ENCODE peak calls at places on chromosomes 11 and 22, in six cellular contexts. H is IMR-90, S is H9, R is mesendoderm, U is mesenchymal stem cell, V is H1. Z is an unnamed sample.

GRCh38 chr11:22787565-22788162 is 41.9 kb downstream of the SVIP start:
- DNase-seq in H (peak), S (no peak), R (peak), U (peak), V (no peak), Z (peak)

GRCh38 chr11:126082251-126083109 is 19.8 kb upstream of the CDON start:
- DNase-seq in H (no peak), S (peak), R (no peak), U (no peak), V (peak), Z (no peak)

GRCh38 chr22:32066820-32067219 is 23.8 kb downstream of the SLC5A1 start:
- DNase-seq in H (no peak), S (no peak), R (no peak), U (no peak), V (no peak), Z (no peak)

GRCh38 chr11:3637201-3637600 is 4.6 kb downstream of the ART5 start:
- DNase-seq in H (no peak), S (no peak), R (no peak), U (no peak), V (no peak), Z (no peak)

GRCh38 chr22:22710719-22711531 is 66.5 kb downstream of the GGTLC2 start:
- DNase-seq in H (peak), S (peak), R (peak), U (peak), V (peak), Z (peak)

GRCh38 chr11:6319879-6320410 is 356 bp downstream of the CAVIN3 start:
- DNase-seq in H (peak), S (peak), R (peak), U (peak), V (no peak), Z (peak)

GRCh38 chr11:65150513-65151271 is 16.4 kb upstream of the SYVN1 start:
- DNase-seq in H (peak), S (peak), R (peak), U (peak), V (no peak), Z (no peak)

GRCh38 chr11:71977743-71978418 is 20.8 kb upstream of the IL18BP start:
- DNase-seq in H (peak), S (no peak), R (peak), U (peak), V (peak), Z (peak)

GRCh38 chr22:47369431-47370015 is 607.1 kb downstream of the TBC1D22A start:
- DNase-seq in H (no peak), S (no peak), R (no peak), U (no peak), V (no peak), Z (no peak)

GRCh38 chr11:110086892-110087309 is 6.3 kb upstream of the ZC3H12C start:
- DNase-seq in H (peak), S (no peak), R (no peak), U (peak), V (no peak), Z (no peak)

GRCh38 chr11:8018742-8019631 is 31.9 kb downstream of the EIF3F start:
- DNase-seq in H (peak), S (peak), R (peak), U (peak), V (peak), Z (peak)

GRCh38 chr22:49298834-49299750 is 528.6 kb downstream of the BRD1 start:
- DNase-seq in H (no peak), S (peak), R (no peak), U (no peak), V (peak), Z (no peak)

GRCh38 chr22:46078241-46079092 is 71.9 kb upstream of the PPARA start:
- DNase-seq in H (no peak), S (no peak), R (no peak), U (no peak), V (no peak), Z (no peak)

GRCh38 chr11:65863889-65864757 is 3.9 kb downstream of the MUS81 start:
- DNase-seq in H (no peak), S (no peak), R (no peak), U (no peak), V (no peak), Z (no peak)

GRCh38 chr11:117693344-117693743 is 103.7 kb downstream of the DSCAML1 start:
- DNase-seq in H (no peak), S (no peak), R (no peak), U (no peak), V (no peak), Z (no peak)

GRCh38 chr22:44336962-44337657 is 24.4 kb upstream of the SHISAL1 start:
- DNase-seq in H (no peak), S (no peak), R (no peak), U (no peak), V (no peak), Z (no peak)

DNA sequence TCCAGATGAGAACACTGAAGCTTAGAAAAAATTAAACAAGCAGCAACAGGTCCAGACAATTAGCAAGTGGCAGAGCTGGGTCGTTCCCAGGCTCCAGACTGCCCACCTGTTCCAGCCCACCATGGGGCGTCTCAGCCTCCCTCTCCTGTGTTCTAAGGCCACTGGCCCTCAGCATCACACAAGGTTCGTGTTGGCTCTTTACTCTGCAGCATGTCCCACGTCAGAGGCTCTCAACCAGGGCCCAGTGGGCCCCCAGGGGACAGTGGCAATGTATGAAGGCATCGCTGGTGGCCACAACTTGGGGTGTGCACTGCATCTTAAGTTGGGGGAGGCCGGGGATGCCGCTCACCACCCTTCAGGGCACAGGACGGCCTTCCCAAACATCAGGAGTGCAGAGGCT is 6.2 kb downstream of the PDGFB start:
- DNase-seq in H (no peak), S (no peak), R (no peak), U (no peak), V (no peak), Z (no peak)
- H3K27ac ChIP-seq in H (no peak), S (no peak), R (no peak), U (no peak), V (no peak), Z (no peak)

GRCh38 chr22:37557321-37558001 is 2.8 kb upstream of the CDC42EP1 start:
- DNase-seq in H (no peak), S (peak), R (no peak), U (no peak), V (no peak), Z (no peak)
- H2BK120ac ChIP-seq in H (no peak), S (no peak), R (no peak), U (no peak), V (peak), Z (no peak)

GRCh38 chr11:77505956-77506355 is 32.1 kb upstream of the PAK1 start:
- DNase-seq in H (no peak), S (no peak), R (no peak), U (no peak), V (no peak), Z (no peak)

GRCh38 chr11:77512092-77512491 is 38.2 kb upstream of the PAK1 start:
- DNase-seq in H (no peak), S (no peak), R (no peak), U (no peak), V (peak), Z (no peak)

GRCh38 chr11:77506857-77507256 is 33.0 kb upstream of the PAK1 start:
- DNase-seq in H (no peak), S (no peak), R (no peak), U (no peak), V (no peak), Z (no peak)

GRCh38 chr11:77510095-77510494 is 36.2 kb upstream of the PAK1 start:
- DNase-seq in H (no peak), S (no peak), R (no peak), U (no peak), V (peak), Z (no peak)

DNA sequence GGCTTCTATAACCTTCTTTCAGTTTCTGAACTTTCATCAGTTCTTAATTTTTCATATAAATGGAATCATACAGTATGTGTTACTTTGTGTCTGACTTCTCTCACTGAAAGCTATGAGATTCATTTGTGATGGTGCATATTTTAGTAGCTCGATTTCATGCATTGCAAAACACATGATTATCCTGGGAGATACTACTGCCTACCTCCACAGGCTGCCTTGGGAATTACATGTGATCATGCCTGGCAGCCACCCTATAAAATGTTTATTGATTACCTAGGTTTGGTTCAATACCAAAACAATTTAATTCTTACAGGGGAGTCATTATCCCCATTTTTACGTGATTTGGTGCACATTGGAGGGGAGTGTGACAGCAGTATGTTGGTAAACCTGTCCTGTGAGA is 34.1 kb upstream of the PAK1 start:
- DNase-seq in H (no peak), S (no peak), R (no peak), U (no peak), V (no peak), Z (no peak)
- H2BK15ac ChIP-seq in H (no peak), S (no peak), R (no peak), U (no peak), V (no peak), Z (no peak)

DNA sequence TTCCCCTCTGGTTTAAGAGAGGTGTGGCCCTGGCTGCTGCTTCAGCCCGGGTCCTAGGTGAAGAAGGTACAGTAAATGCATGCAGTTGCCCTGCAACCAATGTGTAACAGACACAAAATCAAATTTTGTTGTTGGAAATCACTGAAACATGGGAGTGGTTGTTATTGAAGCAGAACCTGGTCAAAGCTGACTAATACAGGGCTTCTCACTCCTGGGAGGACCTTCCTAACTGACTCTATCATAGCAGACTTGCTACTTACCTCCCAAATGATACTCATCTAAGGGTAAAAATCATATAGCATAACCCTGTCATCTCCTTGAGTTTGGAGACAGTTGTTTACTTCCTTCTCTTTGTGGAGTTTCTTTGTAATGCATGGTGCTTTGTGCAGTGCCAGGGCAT is 52.6 kb downstream of the SLC1A2 start:
- DNase-seq in H (no peak), S (no peak), R (no peak), U (no peak), V (no peak), Z (no peak)
- H3K27ac ChIP-seq in H (no peak), S (no peak), R (no peak), U (no peak), V (no peak), Z (no peak)

DNA sequence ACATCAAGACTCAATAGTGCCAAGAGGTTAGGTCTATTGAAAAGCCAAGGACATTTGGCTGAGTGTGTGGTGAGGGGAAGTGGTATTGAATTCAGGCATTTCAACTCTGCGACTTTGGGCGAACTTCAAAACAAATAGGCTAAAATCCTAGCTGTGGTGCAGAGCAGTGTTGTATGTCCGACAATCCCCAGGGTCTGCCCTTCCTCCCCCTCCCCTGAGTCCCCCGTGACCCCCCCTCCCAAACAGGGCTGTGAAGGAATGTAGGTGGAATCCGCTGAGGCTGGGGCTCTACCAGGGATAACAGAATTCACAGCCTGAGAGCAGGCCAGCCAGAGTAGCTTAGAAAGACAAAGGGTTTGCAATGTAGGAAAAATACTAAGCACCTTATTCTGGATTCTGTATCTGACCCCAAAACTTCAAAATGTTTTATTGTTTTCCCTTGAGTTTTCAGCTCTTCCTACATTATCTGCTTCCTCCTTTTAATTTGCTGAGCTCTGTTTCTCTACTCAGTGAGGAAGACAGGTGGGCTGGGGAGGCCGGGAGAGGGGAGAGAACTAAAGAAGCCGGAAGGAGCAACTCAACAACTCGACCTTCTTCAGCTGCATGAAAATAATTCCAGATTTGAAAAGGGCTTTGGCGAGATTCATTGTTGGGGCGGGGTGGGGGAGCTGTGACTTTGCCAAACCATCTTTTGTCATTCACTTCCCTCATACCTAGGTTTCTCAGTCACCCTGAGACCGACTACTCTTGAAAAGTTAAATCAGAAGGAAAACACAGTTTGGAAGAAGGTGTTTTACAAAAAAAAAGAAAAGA is 315.1 kb downstream of the BLID start:
- DNase-seq in H (no peak), S (peak), R (peak), U (no peak), V (peak), Z (peak)
- H2BK120ac ChIP-seq in H (no peak), S (no peak), R (no peak), U (no peak), V (peak), Z (no peak)

DNA sequence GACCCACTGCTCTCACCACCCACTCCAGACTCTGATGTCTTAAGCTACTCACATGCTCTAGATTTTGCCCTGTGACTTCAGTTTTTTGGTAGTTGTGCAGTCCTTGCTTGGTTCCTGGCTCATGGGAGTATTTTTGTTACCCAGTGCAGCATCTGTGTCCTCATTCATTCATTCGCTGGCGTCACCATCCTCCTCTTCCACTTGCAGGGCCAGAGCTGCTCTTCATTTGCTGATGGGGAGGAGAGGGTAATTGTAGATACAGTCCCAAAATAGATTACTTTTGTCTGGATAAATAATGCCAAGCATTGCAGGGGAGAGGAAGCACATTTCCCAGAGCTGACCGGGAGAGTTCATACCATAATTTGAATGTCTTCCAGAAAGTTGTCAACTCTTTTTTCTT is 12.7 kb downstream of the MRPL48 start:
- DNase-seq in H (no peak), S (no peak), R (no peak), U (no peak), V (no peak), Z (no peak)
- H2BK15ac ChIP-seq in H (no peak), S (no peak), R (no peak), U (no peak), V (no peak), Z (no peak)

GRCh38 chr11:19929655-19930054 is 217.0 kb downstream of the NAV2 start:
- DNase-seq in H (peak), S (no peak), R (no peak), U (peak), V (no peak), Z (no peak)
- H3K27ac ChIP-seq in H (no peak), S (no peak), R (no peak), U (no peak), V (no peak), Z (no peak)

GRCh38 chr11:79080506-79080905 is 360.3 kb downstream of the TENM4 start:
- DNase-seq in H (peak), S (no peak), R (no peak), U (no peak), V (no peak), Z (no peak)

GRCh38 chr11:79081441-79082124 is 359.2 kb downstream of the TENM4 start:
- DNase-seq in H (peak), S (no peak), R (no peak), U (peak), V (no peak), Z (no peak)

GRCh38 chr11:79077684-79078379 is 363.0 kb downstream of the TENM4 start:
- DNase-seq in H (no peak), S (no peak), R (no peak), U (no peak), V (no peak), Z (no peak)

GRCh38 chr11:79076526-79077115 is 364.2 kb downstream of the TENM4 start:
- DNase-seq in H (no peak), S (no peak), R (peak), U (peak), V (no peak), Z (no peak)

GRCh38 chr11:79078999-79079398 is 361.8 kb downstream of the TENM4 start:
- DNase-seq in H (no peak), S (no peak), R (no peak), U (no peak), V (no peak), Z (no peak)
- H2BK120ac ChIP-seq in H (no peak), S (no peak), R (no peak), U (no peak), V (no peak), Z (no peak)